ENCODE peak calls at places on chromosomes 16 and 17, in five cellular contexts. J, S, P, E and Y are unnamed samples.

GRCh38 chr16:81889896-81890634 is 111.0 kb downstream of the PLCG2 start:
- DNase-seq in E (peak), P (peak), J (peak), S (no peak), Y (peak)

GRCh38 chr17:80033840-80034239 is 1.8 kb downstream of the TBC1D16 start:
- DNase-seq in E (no peak), S (no peak), P (no peak), J (no peak), Y (no peak)

GRCh38 chr17:66275651-66276050 is 26.8 kb upstream of the PRKCA start:
- DNase-seq in J (no peak), P (no peak), S (no peak), E (no peak), Y (no peak)

GRCh38 chr16:84404936-84405640 is 36.8 kb downstream of the ATP2C2 start:
- DNase-seq in P (no peak), S (no peak), J (no peak), E (no peak), Y (no peak)

GRCh38 chr17:1985686-1986085 is 39.4 kb downstream of the RTN4RL1 start:
- DNase-seq in J (no peak), P (no peak), E (no peak), S (no peak), Y (no peak)

GRCh38 chr17:2595736-2596135 is 2.3 kb downstream of the PAFAH1B1 start:
- DNase-seq in S (no peak), J (no peak), P (no peak), E (no peak), Y (no peak)

GRCh38 chr17:2171725-2172446 is 117.0 kb downstream of the HIC1 start:
- DNase-seq in E (peak), J (no peak), P (peak), S (peak), Y (no peak)

GRCh38 chr17:65389426-65389825 is 172.0 kb downstream of the AXIN2 start:
- DNase-seq in P (no peak), J (no peak), E (no peak), S (no peak), Y (no peak)

GRCh38 chr17:5203908-5204294 is 12.2 kb upstream of the ZNF594 start:
- DNase-seq in S (no peak), P (no peak), E (no peak), J (no peak), Y (no peak)

GRCh38 chr17:9052921-9053320 is 31.6 kb downstream of the NTN1 start:
- DNase-seq in J (no peak), P (peak), S (no peak), E (no peak), Y (no peak)

GRCh38 chr17:60857521-60857920 is 179.9 kb downstream of the BCAS3 start:
- DNase-seq in J (no peak), P (no peak), E (no peak), S (no peak), Y (no peak)

GRCh38 chr16:7025616-7026190 is 306.9 kb upstream of the RBFOX1 start:
- DNase-seq in S (peak), P (peak), J (peak), E (peak), Y (peak)

GRCh38 chr17:18322522-18322921 is 7.4 kb downstream of the SMCR8 start:
- DNase-seq in P (no peak), E (no peak), S (no peak), J (no peak), Y (no peak)

GRCh38 chr16:85446846-85447656 is 166.1 kb upstream of the GSE1 start:
- DNase-seq in E (no peak), P (no peak), J (no peak), S (no peak), Y (peak)

GRCh38 chr17:39194089-39194984 is 3.1 kb downstream of the CACNB1 start:
- DNase-seq in S (peak), P (no peak), J (peak), E (no peak), Y (no peak)

GRCh38 chr17:75688209-75688771 is 21.2 kb downstream of the SAP30BP start:
- DNase-seq in J (peak), E (no peak), P (no peak), S (no peak), Y (no peak)

GRCh38 chr16:1923299-1924034 is 5.3 kb upstream of the HS3ST6 start:
- DNase-seq in E (peak), S (no peak), J (peak), P (peak), Y (no peak)

GRCh38 chr17:33572615-33573014 is 279.5 kb upstream of the ASIC2 start:
- DNase-seq in P (no peak), E (no peak), J (peak), S (no peak), Y (no peak)

GRCh38 chr17:51461578-51462004 is 201.2 kb downstream of the UTP18 start:
- DNase-seq in J (peak), E (peak), P (peak), S (peak), Y (peak)

GRCh38 chr17:44556854-44557606 is at the start of gene FZD2:
- DNase-seq in J (peak), E (peak), P (peak), S (peak), Y (peak)

GRCh38 chr17:78351449-78352006 is 8.3 kb downstream of the SOCS3 start:
- DNase-seq in J (peak), P (peak), S (peak), E (peak), Y (no peak)

GRCh38 chr16:17343729-17344128 is 127.0 kb downstream of the XYLT1 start:
- DNase-seq in J (no peak), P (no peak), S (no peak), E (no peak), Y (no peak)

GRCh38 chr16:89720520-89720858 is 209 bp downstream of the VPS9D1 start:
- DNase-seq in E (peak), J (peak), S (peak), P (peak), Y (no peak)

GRCh38 chr17:19991252-19991885 is 13.7 kb upstream of the AKAP10 start:
- DNase-seq in P (no peak), J (no peak), E (no peak), S (no peak), Y (no peak)

GRCh38 chr16:84839054-84839453 is 19.3 kb downstream of the CRISPLD2 start:
- DNase-seq in J (no peak), S (no peak), P (no peak), E (peak), Y (no peak)

GRCh38 chr16:11361751-11362742 is 16.8 kb downstream of the RMI2 start:
- DNase-seq in P (no peak), J (no peak), S (no peak), E (no peak), Y (peak)

GRCh38 chr17:7851438-7852261 is 3.2 kb upstream of the TMEM88 start:
- DNase-seq in E (peak), J (peak), P (peak), S (peak), Y (peak)
- TF ChIP-seq CTCF in E (peak), J (peak), P (peak), S (peak), Y (peak)

DNA sequence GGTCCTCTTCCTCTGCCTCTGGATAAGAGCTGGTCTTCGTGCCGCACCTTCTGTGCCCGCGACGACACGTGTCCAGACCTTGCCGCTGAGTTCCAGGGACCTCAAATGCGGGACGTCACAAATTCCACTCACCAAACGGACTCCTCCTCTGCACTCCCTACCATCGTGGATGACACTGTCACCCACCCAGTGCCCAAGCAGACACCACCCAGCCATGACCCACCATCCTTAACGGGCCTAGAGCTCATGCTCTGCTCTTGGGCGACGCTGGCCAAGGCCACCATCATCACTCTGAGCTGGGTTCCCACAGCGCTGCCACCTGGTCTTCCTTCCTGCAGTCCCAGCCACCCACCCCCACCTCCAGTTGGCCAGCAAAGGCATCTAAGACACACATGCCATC is 96.4 kb upstream of the RPL38 start:
- DNase-seq in E (no peak), J (no peak), P (no peak), S (no peak), Y (no peak)
- TF ChIP-seq CTCF in E (no peak), J (no peak), P (no peak), S (no peak), Y (no peak)

DNA sequence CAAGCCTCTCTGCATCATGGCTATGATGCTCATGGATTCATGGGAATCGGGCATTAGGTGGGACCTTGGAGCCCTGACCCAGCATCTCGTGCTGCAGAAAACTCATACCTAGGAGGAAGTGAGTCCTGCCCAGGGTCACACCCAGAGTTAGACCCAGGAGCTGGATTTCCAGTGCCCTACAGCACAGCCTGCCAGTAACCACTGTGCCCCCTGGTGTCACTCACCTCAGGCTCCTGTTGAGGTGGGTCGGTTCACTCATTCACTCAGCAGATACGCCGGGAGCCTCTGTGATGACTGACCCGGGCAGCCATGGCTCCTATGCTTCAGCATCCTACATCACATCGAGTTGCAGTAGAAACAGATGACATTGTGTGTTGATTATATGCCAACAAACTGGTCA is 143.4 kb downstream of the MSI2 start:
- DNase-seq in J (no peak), S (no peak), P (no peak), E (no peak), Y (no peak)
- TF ChIP-seq CTCF in J (no peak), S (no peak), P (no peak), E (no peak), Y (no peak)

GRCh38 chr16:57281791-57282190 is 2.7 kb downstream of the PLLP start:
- DNase-seq in P (no peak), J (no peak), E (no peak), S (no peak), Y (no peak)
- TF ChIP-seq CTCF in P (no peak), J (no peak), E (no peak), S (no peak), Y (no peak)